ENCODE peak calls at places on chromosomes 5 and 9, in seven cellular contexts. G is cardiac muscle cell; D is aorta; P is breast epithelium; I is endodermal cell; C is SK-N-SH; V is naive thymus-derived CD4-positive, alpha-beta T cell. Y is an unnamed sample.

GRCh38 chr5:151202381-151203139 is 21.3 kb downstream of the CCDC69 start:
- DNase-seq in V (no peak), P (no peak), G (no peak), D (no peak), I (no peak), C (no peak), Y (peak; percentile 38)

GRCh38 chr5:134574521-134574920 is 49.1 kb downstream of the JADE2 start:
- DNase-seq in P (no peak), I (no peak), C (no peak), V (no peak), D (no peak), G (no peak), Y (no peak)

GRCh38 chr5:177194278-177194677 is 60.7 kb downstream of the NSD1 start:
- DNase-seq in V (no peak), C (no peak), G (peak; percentile 38), D (no peak), I (no peak), P (no peak), Y (no peak)

GRCh38 chr5:180155331-180155881 is 53.6 kb downstream of the RASGEF1C start:
- DNase-seq in P (peak; percentile 34), I (no peak), C (no peak), G (peak; percentile 79), D (no peak), V (no peak), Y (no peak)

GRCh38 chr9:90428517-90428916 is 214.1 kb downstream of the DIRAS2 start:
- DNase-seq in D (no peak), V (no peak), I (peak; percentile 52), C (no peak), G (no peak), P (no peak), Y (no peak)

GRCh38 chr5:150486402-150487198 is 21.3 kb upstream of the NDST1 start:
- DNase-seq in I (peak; percentile 95), C (peak; percentile 87), V (peak; percentile 67), D (peak; percentile 70), G (peak; percentile 90), P (peak; percentile 87), Y (peak; percentile 18)

GRCh38 chr5:178423431-178423830 is 166.8 kb downstream of the COL23A1 start:
- DNase-seq in D (no peak), G (no peak), P (no peak), C (peak; percentile 10), I (peak; percentile 21), V (no peak), Y (no peak)

GRCh38 chr9:114154597-114155102 is 687 bp upstream of the COL27A1 start:
- DNase-seq in C (no peak), V (no peak), G (no peak), P (no peak), I (no peak), D (no peak), Y (no peak)

GRCh38 chr5:96662725-96663513 is 743 bp downstream of the CAST start:
- DNase-seq in G (peak; percentile 79), P (peak; percentile 91), C (peak; percentile 88), V (peak; percentile 90), I (peak; percentile 96), D (peak; percentile 95), Y (peak; percentile 84)

GRCh38 chr9:111961575-111961974 is 65.0 kb downstream of the UGCG start:
- DNase-seq in D (no peak), I (no peak), C (no peak), G (no peak), P (no peak), V (no peak), Y (no peak)

GRCh38 chr5:177233206-177233605 is 70.3 kb downstream of the RAB24 start:
- DNase-seq in P (no peak), G (peak; percentile 9), I (no peak), V (no peak), D (no peak), C (no peak), Y (no peak)

GRCh38 chr9:13122756-13123369 is 156.6 kb downstream of the MPDZ start:
- DNase-seq in C (no peak), G (no peak), V (no peak), P (no peak), I (no peak), D (no peak), Y (no peak)

GRCh38 chr9:71904076-71904475 is 6.9 kb downstream of the ABHD17B start:
- DNase-seq in V (no peak), D (no peak), P (no peak), C (no peak), I (no peak), G (no peak), Y (no peak)

GRCh38 chr5:67077296-67077695 is 119.3 kb downstream of the CD180 start:
- DNase-seq in V (no peak), C (no peak), I (no peak), G (no peak), D (no peak), P (no peak), Y (no peak)

GRCh38 chr5:143403607-143404415 is at the start of gene NR3C1:
- DNase-seq in D (peak; percentile 93), P (peak; percentile 81), C (peak; percentile 88), I (peak; percentile 87), V (peak; percentile 89), G (peak; percentile 76), Y (peak; percentile 92)

GRCh38 chr5:143403357-143403606 is 204 bp downstream of the NR3C1 start:
- DNase-seq in V (no peak), G (no peak), P (no peak), I (peak; percentile 74), C (no peak), D (no peak), Y (no peak)

GRCh38 chr5:143401846-143402463 is 1.5 kb downstream of the NR3C1 start:
- DNase-seq in C (no peak), G (no peak), I (peak; percentile 51), V (no peak), D (no peak), P (no peak), Y (peak; percentile 30)

GRCh38 chr5:143401253-143401845 is 2.1 kb downstream of the NR3C1 start:
- DNase-seq in C (no peak), P (no peak), D (no peak), I (no peak), G (no peak), V (no peak), Y (no peak)

GRCh38 chr5:143402464-143403356 is 776 bp downstream of the NR3C1 start:
- DNase-seq in P (peak; percentile 62), I (peak; percentile 84), V (peak; percentile 57), C (peak; percentile 71), G (peak; percentile 65), D (peak; percentile 81), Y (peak; percentile 49)
- H3K27ac ChIP-seq in P (peak overlapping the region; percentile 96), I (no peak overlapping the region), V (peak overlapping the region; percentile 91), C (peak overlapping the region; percentile 87), G (no peak overlapping the region), D (peak overlapping the region; percentile 68), Y (peak overlapping the region; percentile 82)

GRCh38 chr5:9453480-9454011 is 92.3 kb downstream of the SEMA5A start:
- DNase-seq in G (no peak), D (no peak), I (no peak), P (no peak), C (no peak), V (no peak), Y (no peak)
- H3K27me3 ChIP-seq in G (no peaks in the 10 kb centered on the region), D (no peaks in the 10 kb centered on the region), I (no peaks in the 10 kb centered on the region), P (no peaks in the 10 kb centered on the region), C (no peaks in the 10 kb centered on the region), V (no peaks in the 10 kb centered on the region), Y (no peaks in the 10 kb centered on the region)

GRCh38 chr5:170427672-170428236 is 38.6 kb upstream of the KCNMB1 start:
- DNase-seq in P (no peak), I (no peak), V (no peak), C (peak; percentile 70), G (peak; percentile 19), D (no peak), Y (no peak)

GRCh38 chr5:170424629-170425028 is 35.5 kb upstream of the KCNMB1 start:
- DNase-seq in I (no peak), V (no peak), C (no peak), D (no peak), P (no peak), G (no peak), Y (no peak)

GRCh38 chr5:170426149-170426767 is 37.1 kb upstream of the KCNMB1 start:
- DNase-seq in G (no peak), P (no peak), I (no peak), D (no peak), V (no peak), C (peak; percentile 40), Y (no peak)

GRCh38 chr5:170429014-170429413 is 39.8 kb upstream of the KCNMB1 start:
- DNase-seq in P (no peak), D (no peak), I (peak; percentile 72), V (no peak), G (no peak), C (peak; percentile 28), Y (no peak)

GRCh38 chr5:170426786-170427185 is 37.6 kb upstream of the KCNMB1 start:
- DNase-seq in C (peak; percentile 24), D (no peak), P (no peak), I (no peak), V (no peak), G (no peak), Y (no peak)
- H3K27ac ChIP-seq in C (no peak overlapping the region), D (no peak overlapping the region), P (no peak overlapping the region), I (no peak overlapping the region), V (no peak overlapping the region), G (no peak overlapping the region), Y (no peak overlapping the region)

DNA sequence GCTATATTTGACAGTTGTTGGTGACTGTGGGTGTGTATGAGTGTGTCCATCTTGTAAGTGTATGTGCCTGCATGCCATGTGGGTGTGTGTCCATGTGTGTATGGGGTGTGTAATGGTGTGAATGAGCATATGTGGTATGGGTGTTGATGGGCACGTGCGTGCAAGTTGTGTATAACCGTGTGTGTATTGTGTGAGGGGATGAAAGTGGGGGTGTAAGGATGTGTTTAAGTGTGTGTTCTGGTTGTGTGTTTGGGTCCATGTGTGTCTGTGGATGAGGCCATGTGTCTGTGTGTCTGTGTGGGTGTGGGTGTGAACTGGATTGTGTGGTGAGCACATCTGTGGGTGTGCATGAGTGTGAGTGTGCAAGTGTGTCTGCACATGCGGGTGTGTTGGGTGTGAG is 5.9 kb upstream of the FAM78A start:
- DNase-seq in G (no peak), P (no peak), I (no peak), C (no peak), V (no peak), D (no peak), Y (no peak)
- H3K27me3 ChIP-seq in G (no peaks in the 10 kb centered on the region), P (peaks cover 25% of the 10 kb centered on the region), I (peaks cover 23% of the 10 kb centered on the region), C (peaks cover 7% of the 10 kb centered on the region), V (no peaks in the 10 kb centered on the region), D (no peaks in the 10 kb centered on the region), Y (no peaks in the 10 kb centered on the region)

GRCh38 chr9:5825896-5826622 is 6.9 kb downstream of the ERMP1 start:
- DNase-seq in D (no peak), G (no peak), C (no peak), V (no peak), P (no peak), I (no peak), Y (no peak)

GRCh38 chr9:5820425-5820824 is 12.5 kb downstream of the ERMP1 start:
- DNase-seq in P (no peak), V (no peak), D (no peak), I (no peak), C (no peak), G (no peak), Y (no peak)

GRCh38 chr9:5825223-5825622 is 7.7 kb downstream of the ERMP1 start:
- DNase-seq in C (no peak), G (no peak), I (no peak), P (no peak), D (no peak), V (no peak), Y (no peak)
- H3K27ac ChIP-seq in C (no peak overlapping the region), G (no peak overlapping the region), I (no peak overlapping the region), P (no peak overlapping the region), D (no peak overlapping the region), V (no peak overlapping the region), Y (no peak overlapping the region)